ENCODE peak calls at places on chromosomes 3 and 15, in ten cellular contexts. U is PC-9, Q is MM.1S, L is SK-N-SH, G is GM23248, C is hepatocyte, D is PC-3, O is OCI-LY7, W is GM23338, K is HCT116. A is an unnamed sample.
A peak's percentile ranks its signal among the peaks of the same experiment; 100 is the strongest.

GRCh38 chr15:75198560-75199346 is 2.9 kb upstream of the C15orf39 start:
- DNase-seq in U (peak; percentile 37), Q (peak; percentile 43), L (no peak), G (no peak), C (no peak), D (peak; percentile 42), O (peak; percentile 96), W (peak; percentile 61), K (peak; percentile 54), A (peak; percentile 96)

GRCh38 chr15:90583471-90584252 is 53.9 kb downstream of the CRTC3 start:
- DNase-seq in U (no peak), Q (no peak), L (no peak), G (no peak), C (no peak), D (no peak), O (peak; percentile 13), W (peak; percentile 78), K (no peak), A (no peak)

GRCh38 chr3:62566022-62566557 is 192.7 kb upstream of the FEZF2 start:
- DNase-seq in U (no peak), Q (peak; percentile 76), L (no peak), G (no peak), C (no peak), D (no peak), O (no peak), W (no peak), K (no peak), A (no peak)

GRCh38 chr3:36560685-36561084 is 180.4 kb downstream of the STAC start:
- DNase-seq in U (no peak), Q (no peak), L (no peak), G (no peak), C (no peak), D (no peak), O (no peak), W (no peak), K (no peak), A (no peak)

GRCh38 chr15:52924641-52925040 is 134.5 kb upstream of the ONECUT1 start:
- DNase-seq in U (no peak), Q (no peak), L (no peak), G (no peak), C (no peak), D (no peak), O (no peak), W (peak; percentile 15), K (no peak), A (no peak)

GRCh38 chr3:176428552-176428951 is 768.7 kb downstream of the TBL1XR1 start:
- DNase-seq in U (no peak), Q (no peak), L (no peak), G (no peak), C (no peak), D (no peak), O (no peak), W (peak; percentile 37), K (no peak), A (no peak)

GRCh38 chr3:21174461-21174860 is 576.5 kb downstream of the ZNF385D start:
- DNase-seq in U (no peak), Q (no peak), L (no peak), G (peak; percentile 71), C (no peak), D (no peak), O (no peak), W (no peak), K (no peak), A (no peak)

GRCh38 chr15:80242132-80242769 is 9.8 kb downstream of the CTXND1 start:
- DNase-seq in U (no peak), Q (peak; percentile 65), L (peak; percentile 16), G (peak; percentile 59), C (peak; percentile 38), D (peak; percentile 40), O (peak; percentile 51), W (peak; percentile 88), K (peak; percentile 28), A (peak; percentile 87)

GRCh38 chr3:187193181-187193580 is 4.1 kb upstream of the RTP1 start:
- DNase-seq in U (no peak), Q (no peak), L (no peak), G (peak; percentile 40), C (no peak), D (no peak), O (no peak), W (no peak), K (no peak), A (no peak)

GRCh38 chr3:32575451-32575850 is 4.8 kb upstream of the DYNC1LI1 start:
- DNase-seq in U (no peak), Q (no peak), L (no peak), G (peak; percentile 67), C (no peak), D (no peak), O (no peak), W (no peak), K (no peak), A (no peak)

GRCh38 chr3:64150527-64151238 is 74.6 kb downstream of the PRICKLE2 start:
- DNase-seq in U (peak; percentile 32), Q (no peak), L (peak; percentile 54), G (peak; percentile 84), C (peak; percentile 94), D (peak; percentile 70), O (no peak), W (no peak), K (no peak), A (no peak)

GRCh38 chr15:63059075-63059474 is 16.5 kb downstream of the TPM1 start:
- DNase-seq in U (no peak), Q (no peak), L (no peak), G (no peak), C (no peak), D (no peak), O (no peak), W (no peak), K (no peak), A (no peak)

GRCh38 chr15:63060699-63061098 is 18.2 kb downstream of the TPM1 start:
- DNase-seq in U (no peak), Q (no peak), L (no peak), G (no peak), C (no peak), D (no peak), O (no peak), W (no peak), K (no peak), A (no peak)

GRCh38 chr15:63061971-63062370 is 19.4 kb downstream of the TPM1 start:
- DNase-seq in U (no peak), Q (no peak), L (no peak), G (peak; percentile 36), C (no peak), D (no peak), O (no peak), W (no peak), K (no peak), A (no peak)

GRCh38 chr15:63057454-63058335 is 15.1 kb downstream of the TPM1 start:
- DNase-seq in U (no peak), Q (no peak), L (no peak), G (peak; percentile 45), C (no peak), D (no peak), O (no peak), W (no peak), K (no peak), A (no peak)

GRCh38 chr15:63059573-63060216 is 17.1 kb downstream of the TPM1 start:
- DNase-seq in U (no peak), Q (no peak), L (no peak), G (peak; percentile 39), C (no peak), D (no peak), O (no peak), W (no peak), K (no peak), A (no peak)
- H3K9me2 ChIP-seq in U (no peaks in the 10 kb centered on the region), Q (no peaks in the 10 kb centered on the region), L (no peaks in the 10 kb centered on the region), G (no peaks in the 10 kb centered on the region), C (no peaks in the 10 kb centered on the region), D (no peaks in the 10 kb centered on the region), O (no peaks in the 10 kb centered on the region), W (no peaks in the 10 kb centered on the region), K (no peaks in the 10 kb centered on the region), A (no peaks in the 10 kb centered on the region)

DNA sequence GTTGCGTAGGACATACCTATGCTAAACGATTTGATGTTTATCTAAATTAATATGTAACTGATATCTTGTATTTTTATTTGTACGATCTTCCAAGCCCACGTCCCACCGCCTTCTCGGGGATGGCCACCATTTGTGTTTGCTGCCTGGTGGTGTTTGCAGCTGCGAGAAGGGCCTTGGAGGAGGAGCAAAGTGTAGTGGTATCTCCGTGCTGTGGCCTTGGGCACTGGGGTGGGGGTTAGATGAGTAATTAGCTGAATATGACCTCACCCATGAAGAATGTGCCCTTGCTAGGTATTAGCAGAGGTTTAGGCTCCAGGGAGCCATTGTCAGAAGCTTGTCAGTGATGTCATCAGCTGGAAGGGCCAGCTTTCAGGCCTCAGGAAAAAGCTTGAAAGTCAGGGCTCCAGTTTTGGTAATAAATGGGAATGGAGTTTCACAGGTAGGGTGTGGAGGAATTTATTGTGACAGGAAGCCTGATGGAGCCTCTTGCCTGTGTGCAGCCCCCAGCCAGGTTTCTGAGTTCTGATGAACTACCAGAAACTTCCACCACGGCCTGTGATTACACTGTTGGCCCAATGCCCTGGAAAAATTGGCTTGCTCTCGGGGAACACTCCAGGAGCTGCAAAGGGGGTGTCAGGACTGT is 41.0 kb downstream of the FLNB start:
- DNase-seq in U (peak; percentile 87), Q (no peak), L (no peak), G (peak; percentile 84), C (peak; percentile 92), D (peak; percentile 99), O (no peak), W (peak; percentile 96), K (peak; percentile 95), A (no peak)
- H3K4me2 ChIP-seq in U (peak overlapping the region; percentile 78), Q (no peak overlapping the region), L (peak overlapping the region; percentile 47), G (peak overlapping the region; percentile 64), C (peak overlapping the region; percentile 48), D (peak overlapping the region; percentile 73), O (no peak overlapping the region), W (peak overlapping the region; percentile 56), K (peak overlapping the region; percentile 78), A (no peak overlapping the region)

DNA sequence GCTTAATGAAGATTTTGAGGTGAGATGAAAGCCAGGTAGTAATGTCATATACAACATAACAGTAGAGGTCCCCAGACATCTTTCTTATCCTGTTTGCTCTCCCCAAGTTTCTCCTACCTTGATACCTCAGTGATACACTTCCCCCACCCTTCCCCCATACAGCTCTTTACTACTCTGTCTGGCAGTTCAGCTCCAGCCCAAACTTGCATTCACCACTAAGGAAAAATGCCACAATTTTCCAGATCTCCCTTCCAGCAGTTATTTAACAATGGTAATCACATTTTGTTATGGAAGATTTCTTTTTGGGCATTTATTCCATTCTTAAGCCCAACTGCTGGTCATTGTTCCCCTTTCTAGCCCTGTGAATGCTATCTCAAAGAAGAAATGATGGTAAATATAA is 34.9 kb upstream of the ITGA11 start:
- DNase-seq in U (no peak), Q (no peak), L (no peak), G (no peak), C (no peak), D (no peak), O (no peak), W (peak; percentile 9), K (no peak), A (no peak)
- H3K9me2 ChIP-seq in U (no peaks in the 10 kb centered on the region), Q (no peaks in the 10 kb centered on the region), L (no peaks in the 10 kb centered on the region), G (no peaks in the 10 kb centered on the region), C (no peaks in the 10 kb centered on the region), D (no peaks in the 10 kb centered on the region), O (no peaks in the 10 kb centered on the region), W (peaks cover 6% of the 10 kb centered on the region), K (no peaks in the 10 kb centered on the region), A (no peaks in the 10 kb centered on the region)

DNA sequence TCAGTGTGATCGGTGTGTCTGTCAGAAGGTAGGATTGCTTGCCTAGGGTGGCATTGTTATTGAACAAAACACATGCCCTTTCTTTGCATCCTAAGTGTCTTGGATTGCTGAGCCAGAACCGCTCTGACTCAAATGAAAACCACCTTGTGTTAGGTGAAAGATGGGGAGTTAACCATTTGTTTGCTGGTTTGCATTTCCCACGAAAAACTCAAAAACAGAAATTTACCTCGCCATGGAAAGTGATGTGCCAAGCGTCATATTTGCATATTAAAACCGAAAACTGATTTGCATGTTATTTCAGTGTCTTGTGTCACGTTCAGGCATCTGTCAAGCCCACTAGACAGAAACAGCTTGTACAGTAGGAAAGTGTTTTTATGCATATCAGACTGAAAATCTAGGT is 474.6 kb upstream of the TPRG1 start:
- DNase-seq in U (no peak), Q (no peak), L (no peak), G (no peak), C (no peak), D (no peak), O (peak; percentile 28), W (peak; percentile 18), K (no peak), A (peak; percentile 69)
- H3K4me2 ChIP-seq in U (no peak overlapping the region), Q (no peak overlapping the region), L (no peak overlapping the region), G (no peak overlapping the region), C (no peak overlapping the region), D (no peak overlapping the region), O (peak overlapping the region; percentile 57), W (no peak overlapping the region), K (no peak overlapping the region), A (peak overlapping the region; percentile 44)

A was measured in Karpas-422.